ENCODE peak calls at places on chromosomes 6 and 20, in six cellular contexts. One of them, this sample, is unnamed.

GRCh38 chr6:132190815-132191175 is 210.5 kb downstream of the MOXD1 start:
- DNase-seq in K562: no peak
- DNase-seq in HepG2: no peak
- DNase-seq in GM12878: no peak
- DNase-seq in H1: no peak
- DNase-seq in GM12891: no peak
- DNase-seq in this sample: no peak

GRCh38 chr6:145626857-145627256 is 108.5 kb downstream of the EPM2A start:
- DNase-seq in HepG2: no peak
- DNase-seq in GM12891: no peak
- DNase-seq in K562: no peak
- DNase-seq in H1: no peak
- DNase-seq in GM12878: no peak
- DNase-seq in this sample: no peak

GRCh38 chr6:161792887-161793286 is 519.0 kb upstream of the AGPAT4 start:
- DNase-seq in HepG2: no peak
- DNase-seq in GM12891: no peak
- DNase-seq in H1: no peak
- DNase-seq in GM12878: no peak
- DNase-seq in K562: no peak
- DNase-seq in this sample: no peak

GRCh38 chr20:1392693-1393506 is at the start of gene FKBP1A:
- DNase-seq in GM12891: peak
- DNase-seq in HepG2: peak
- DNase-seq in H1: no peak
- DNase-seq in GM12878: peak
- DNase-seq in K562: peak
- DNase-seq in this sample: peak

GRCh38 chr6:158560787-158561246 is 926 bp downstream of the TMEM181 start:
- DNase-seq in HepG2: no peak
- DNase-seq in GM12891: no peak
- DNase-seq in K562: no peak
- DNase-seq in H1: no peak
- DNase-seq in GM12878: no peak
- DNase-seq in this sample: no peak

GRCh38 chr6:26122402-26122792 is 35.2 kb downstream of the HFE start:
- DNase-seq in GM12891: no peak
- DNase-seq in HepG2: peak
- DNase-seq in H1: no peak
- DNase-seq in GM12878: no peak
- DNase-seq in K562: peak
- DNase-seq in this sample: no peak

GRCh38 chr6:34157851-34158250 is 12.0 kb upstream of the GRM4 start:
- DNase-seq in GM12878: no peak
- DNase-seq in K562: no peak
- DNase-seq in GM12891: no peak
- DNase-seq in HepG2: no peak
- DNase-seq in H1: no peak
- DNase-seq in this sample: peak

GRCh38 chr6:154872605-154873004 is 122.5 kb upstream of the TIAM2 start:
- DNase-seq in GM12878: no peak
- DNase-seq in K562: no peak
- DNase-seq in H1: peak
- DNase-seq in GM12891: no peak
- DNase-seq in HepG2: no peak
- DNase-seq in this sample: no peak

GRCh38 chr20:61674051-61674450 is 391.6 kb downstream of the TAF4 start:
- DNase-seq in HepG2: no peak
- DNase-seq in GM12891: no peak
- DNase-seq in H1: no peak
- DNase-seq in K562: no peak
- DNase-seq in GM12878: no peak
- DNase-seq in this sample: no peak

GRCh38 chr6:138455746-138456392 is 43.4 kb downstream of the NHSL1 start:
- DNase-seq in GM12891: peak
- DNase-seq in K562: no peak
- DNase-seq in H1: no peak
- DNase-seq in HepG2: no peak
- DNase-seq in GM12878: peak
- DNase-seq in this sample: no peak

GRCh38 chr6:20092071-20092566 is 120.2 kb downstream of the MBOAT1 start:
- DNase-seq in K562: peak
- DNase-seq in H1: no peak
- DNase-seq in HepG2: peak
- DNase-seq in GM12891: no peak
- DNase-seq in GM12878: peak
- DNase-seq in this sample: no peak

GRCh38 chr6:30720738-30721197 is 616 bp downstream of the TUBB start:
- DNase-seq in H1: no peak
- DNase-seq in K562: peak
- DNase-seq in HepG2: peak
- DNase-seq in GM12891: no peak
- DNase-seq in GM12878: no peak
- DNase-seq in this sample: no peak

GRCh38 chr6:166839569-166839968 is 116.8 kb downstream of the RNASET2 start:
- DNase-seq in HepG2: no peak
- DNase-seq in GM12878: no peak
- DNase-seq in K562: no peak
- DNase-seq in GM12891: no peak
- DNase-seq in H1: no peak
- DNase-seq in this sample: no peak

GRCh38 chr20:44428174-44429016 is 47.3 kb upstream of the TTPAL start:
- DNase-seq in GM12878: no peak
- DNase-seq in GM12891: no peak
- DNase-seq in HepG2: peak
- DNase-seq in K562: no peak
- DNase-seq in H1: no peak
- DNase-seq in this sample: no peak

DNA sequence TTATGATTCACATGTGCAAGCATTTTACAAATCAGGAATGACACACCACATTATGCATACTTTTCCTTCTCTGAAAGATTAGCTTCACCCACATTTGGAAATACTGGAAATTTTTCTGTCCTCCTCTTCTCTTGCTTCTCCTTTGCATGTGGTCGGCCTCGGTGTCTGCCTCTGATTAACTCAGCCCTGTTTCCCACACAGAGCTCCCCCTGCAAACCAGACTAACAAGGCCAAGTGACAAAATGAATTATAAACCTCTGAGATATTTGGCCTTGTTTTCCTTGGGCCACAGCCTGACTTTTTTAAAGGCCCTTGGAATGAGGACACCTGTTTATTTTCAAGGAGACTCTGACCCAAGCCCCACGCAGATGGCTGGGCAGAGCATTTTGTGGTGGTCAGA is 9.0 kb upstream of the CCN6 start:
- DNase-seq in GM12878: no peak
- DNase-seq in H1: no peak
- DNase-seq in K562: no peak
- DNase-seq in GM12891: no peak
- DNase-seq in HepG2: no peak
- DNase-seq in this sample: no peak
- TF ChIP-seq POLR2AphosphoS5 in GM12878: no peak
- TF ChIP-seq POLR2AphosphoS5 in H1: no peak
- TF ChIP-seq POLR2AphosphoS5 in K562: no peak
- TF ChIP-seq POLR2AphosphoS5 in GM12891: no peak
- TF ChIP-seq POLR2AphosphoS5 in HepG2: no peak
- TF ChIP-seq POLR2AphosphoS5 in this sample: no peak

GRCh38 chr6:13437597-13437996 is 49.8 kb downstream of the GFOD1 start:
- DNase-seq in GM12891: no peak
- DNase-seq in HepG2: peak
- DNase-seq in K562: no peak
- DNase-seq in GM12878: no peak
- DNase-seq in H1: no peak
- DNase-seq in this sample: no peak
- TF ChIP-seq TAF1 in GM12891: no peak
- TF ChIP-seq TAF1 in HepG2: no peak
- TF ChIP-seq TAF1 in K562: no peak
- TF ChIP-seq TAF1 in GM12878: no peak
- TF ChIP-seq TAF1 in H1: no peak
- TF ChIP-seq TAF1 in this sample: no peak

DNA sequence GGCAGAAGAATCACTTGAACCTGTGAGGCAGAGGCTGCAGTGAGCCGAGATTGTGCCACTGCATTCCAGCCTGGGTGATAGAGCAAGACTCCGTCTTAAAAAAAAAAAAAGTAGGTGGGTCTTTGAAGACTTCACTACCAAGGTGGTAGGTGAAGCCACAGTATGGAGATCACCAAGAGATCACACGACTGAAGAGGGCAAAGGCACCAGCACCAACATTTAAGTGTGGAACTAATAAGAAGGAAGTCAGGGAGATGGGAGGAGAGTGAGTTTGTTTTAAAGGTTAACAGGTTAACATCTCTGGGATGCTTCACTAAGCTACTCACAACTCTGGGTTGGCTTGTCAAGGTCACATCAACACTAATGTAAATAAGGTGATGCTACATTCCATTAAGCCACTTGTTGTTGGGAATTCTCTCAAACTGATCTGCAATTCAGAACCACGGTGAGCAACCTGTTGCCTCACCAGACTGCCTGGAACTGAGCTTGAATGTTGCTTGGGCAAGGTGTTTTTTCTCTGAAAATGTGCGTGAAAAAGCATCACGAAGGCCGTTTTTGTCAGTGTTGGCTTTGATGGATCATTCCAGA is 48.7 kb downstream of the KCTD20 start:
- DNase-seq in K562: no peak
- DNase-seq in GM12891: no peak
- DNase-seq in HepG2: peak
- DNase-seq in H1: no peak
- DNase-seq in GM12878: no peak
- DNase-seq in this sample: no peak
- TF ChIP-seq POLR2A in K562: peak
- TF ChIP-seq POLR2A in GM12891: peak
- TF ChIP-seq POLR2A in HepG2: peak
- TF ChIP-seq POLR2A in H1: no peak
- TF ChIP-seq POLR2A in GM12878: no peak
- TF ChIP-seq POLR2A in this sample: no peak

GRCh38 chr6:43669050-43669921 is 18.3 kb downstream of the MRPS18A start:
- DNase-seq in GM12891: no peak
- DNase-seq in HepG2: no peak
- DNase-seq in GM12878: no peak
- DNase-seq in H1: no peak
- DNase-seq in K562: no peak
- DNase-seq in this sample: no peak
- TF ChIP-seq POLR2AphosphoS5 in GM12891: peak
- TF ChIP-seq POLR2AphosphoS5 in HepG2: peak
- TF ChIP-seq POLR2AphosphoS5 in GM12878: no peak
- TF ChIP-seq POLR2AphosphoS5 in H1: peak
- TF ChIP-seq POLR2AphosphoS5 in K562: no peak
- TF ChIP-seq POLR2AphosphoS5 in this sample: peak

GRCh38 chr6:150924808-150925654 is 59.5 kb downstream of the MTHFD1L start:
- DNase-seq in GM12891: no peak
- DNase-seq in K562: no peak
- DNase-seq in H1: no peak
- DNase-seq in GM12878: no peak
- DNase-seq in HepG2: no peak
- DNase-seq in this sample: no peak
- TF ChIP-seq TAF1 in GM12891: no peak
- TF ChIP-seq TAF1 in K562: no peak
- TF ChIP-seq TAF1 in H1: no peak
- TF ChIP-seq TAF1 in GM12878: no peak
- TF ChIP-seq TAF1 in HepG2: no peak
- TF ChIP-seq TAF1 in this sample: no peak

GRCh38 chr20:59645316-59645715 is 41.0 kb downstream of the PHACTR3 start:
- DNase-seq in GM12891: no peak
- DNase-seq in H1: no peak
- DNase-seq in GM12878: no peak
- DNase-seq in HepG2: no peak
- DNase-seq in K562: no peak
- DNase-seq in this sample: no peak

GRCh38 chr20:59645761-59646171 is 41.4 kb downstream of the PHACTR3 start:
- DNase-seq in GM12891: no peak
- DNase-seq in K562: no peak
- DNase-seq in HepG2: no peak
- DNase-seq in H1: no peak
- DNase-seq in GM12878: no peak
- DNase-seq in this sample: no peak

GRCh38 chr20:59646487-59646886 is 42.1 kb downstream of the PHACTR3 start:
- DNase-seq in GM12891: no peak
- DNase-seq in H1: no peak
- DNase-seq in HepG2: no peak
- DNase-seq in GM12878: no peak
- DNase-seq in K562: no peak
- DNase-seq in this sample: no peak

GRCh38 chr20:59643616-59644061 is 39.3 kb downstream of the PHACTR3 start:
- DNase-seq in HepG2: no peak
- DNase-seq in K562: no peak
- DNase-seq in GM12878: no peak
- DNase-seq in GM12891: no peak
- DNase-seq in H1: no peak
- DNase-seq in this sample: no peak

DNA sequence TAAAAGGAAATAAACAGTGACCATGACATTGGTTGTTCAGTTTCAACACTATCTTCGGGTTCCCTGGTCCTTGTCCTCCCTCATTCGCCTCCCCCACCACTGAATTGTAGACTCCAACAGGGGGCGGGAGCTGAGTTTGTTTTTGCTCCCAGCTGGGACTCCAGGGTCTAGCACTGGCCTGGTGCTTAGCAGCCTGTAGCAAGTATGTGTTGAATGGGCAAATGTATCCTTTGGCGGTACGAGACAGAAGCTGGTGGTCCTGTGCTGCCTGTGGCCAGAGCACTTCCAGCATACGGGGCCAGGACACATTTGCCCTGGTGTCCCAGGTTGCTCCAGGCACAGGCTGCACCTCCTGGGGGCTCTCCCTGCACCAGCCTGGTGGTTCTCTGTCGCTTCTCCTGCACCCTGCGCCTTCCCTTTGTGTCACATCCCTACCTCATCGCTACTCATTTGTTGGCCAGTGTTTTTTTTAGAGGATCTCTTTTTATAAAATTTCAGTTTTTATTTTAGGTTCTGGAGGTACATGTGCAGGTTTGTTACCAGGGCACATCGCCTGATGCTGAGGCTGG is 40.1 kb downstream of the PHACTR3 start:
- DNase-seq in GM12878: no peak
- DNase-seq in K562: no peak
- DNase-seq in GM12891: no peak
- DNase-seq in HepG2: no peak
- DNase-seq in H1: no peak
- DNase-seq in this sample: no peak
- TF ChIP-seq POLR2A in GM12878: no peak
- TF ChIP-seq POLR2A in K562: no peak
- TF ChIP-seq POLR2A in GM12891: no peak
- TF ChIP-seq POLR2A in HepG2: no peak
- TF ChIP-seq POLR2A in H1: no peak
- TF ChIP-seq POLR2A in this sample: no peak

GRCh38 chr6:11296449-11297375 is 64.2 kb upstream of the NEDD9 start:
- DNase-seq in GM12878: no peak
- DNase-seq in K562: no peak
- DNase-seq in H1: no peak
- DNase-seq in HepG2: peak
- DNase-seq in GM12891: no peak
- DNase-seq in this sample: no peak
- TF ChIP-seq POLR2AphosphoS5 in GM12878: no peak
- TF ChIP-seq POLR2AphosphoS5 in K562: no peak
- TF ChIP-seq POLR2AphosphoS5 in H1: no peak
- TF ChIP-seq POLR2AphosphoS5 in HepG2: no peak
- TF ChIP-seq POLR2AphosphoS5 in GM12891: no peak
- TF ChIP-seq POLR2AphosphoS5 in this sample: no peak